ENCODE peak calls at places on chromosomes 12 and 14, in ten cellular contexts. W, J, G, D, E, A, X, Q, I and L are unnamed samples.

GRCh38 chr14:102917469-102918211 is 4.8 kb upstream of the AMN start:
- DNase-seq in D (no peak), G (peak), W (no peak), I (peak), X (peak), E (peak), J (peak), Q (peak), A (peak), L (peak)

GRCh38 chr12:11134300-11134699 is at the start of gene TAS2R30:
- DNase-seq in Q (no peak), G (no peak), D (no peak), A (no peak), E (no peak), W (no peak), X (no peak), J (no peak), I (no peak), L (no peak)

GRCh38 chr14:101790232-101790631 is 28.7 kb downstream of the PPP2R5C start:
- DNase-seq in I (no peak), A (no peak), Q (no peak), G (no peak), W (no peak), J (no peak), X (no peak), E (no peak), D (no peak), L (no peak)

GRCh38 chr12:46299846-46300245 is 31.0 kb upstream of the SLC38A1 start:
- DNase-seq in G (no peak), A (no peak), I (no peak), J (no peak), Q (no peak), W (no peak), D (no peak), E (no peak), X (no peak), L (no peak)

GRCh38 chr12:48446372-48446771 is 26.0 kb upstream of the ANP32D start:
- DNase-seq in Q (no peak), A (no peak), X (no peak), I (no peak), D (no peak), E (no peak), G (no peak), J (no peak), W (no peak), L (no peak)

GRCh38 chr14:24911324-24912095 is 138.4 kb downstream of the STXBP6 start:
- DNase-seq in J (peak), A (peak), X (no peak), G (no peak), D (no peak), E (no peak), Q (no peak), W (no peak), I (no peak), L (no peak)

GRCh38 chr14:104306450-104307040 is 168.2 kb downstream of the KIF26A start:
- DNase-seq in Q (no peak), W (no peak), X (no peak), I (no peak), A (no peak), J (no peak), D (no peak), E (peak), G (no peak), L (no peak)

GRCh38 chr12:8947737-8948136 is 1.7 kb downstream of the M6PR start:
- DNase-seq in A (no peak), D (no peak), G (no peak), Q (no peak), X (no peak), J (no peak), E (no peak), I (no peak), W (no peak), L (no peak)

GRCh38 chr12:113142173-113142885 is 6.8 kb upstream of the RASAL1 start:
- DNase-seq in I (no peak), J (no peak), E (peak), A (no peak), Q (no peak), W (no peak), X (no peak), D (no peak), G (no peak), L (no peak)

GRCh38 chr14:70186826-70187483 is 1.8 kb downstream of the SLC8A3 start:
- DNase-seq in Q (no peak), I (no peak), E (no peak), A (no peak), W (no peak), D (no peak), X (peak), J (peak), G (no peak), L (peak)

GRCh38 chr14:95445161-95445560 is 71.3 kb downstream of the SYNE3 start:
- DNase-seq in D (no peak), W (no peak), G (no peak), J (no peak), X (no peak), Q (peak), I (no peak), A (no peak), E (no peak), L (no peak)

GRCh38 chr14:89957791-89958190 is 2.1 kb downstream of the TDP1 start:
- DNase-seq in A (peak), X (no peak), D (no peak), Q (peak), E (no peak), I (no peak), J (no peak), W (no peak), G (no peak), L (no peak)

GRCh38 chr14:81710232-81710845 is 176.7 kb upstream of the SEL1L start:
- DNase-seq in G (no peak), Q (peak), D (no peak), A (no peak), I (peak), J (peak), X (peak), W (no peak), E (no peak), L (peak)

GRCh38 chr12:85190728-85191127 is 89.3 kb upstream of the ALX1 start:
- DNase-seq in X (no peak), A (no peak), D (no peak), W (no peak), J (no peak), G (no peak), Q (no peak), I (no peak), E (no peak), L (no peak)

GRCh38 chr14:103087343-103087835 is 3.4 kb downstream of the LBHD2 start:
- DNase-seq in E (no peak), W (no peak), D (no peak), Q (no peak), X (no peak), G (no peak), A (no peak), I (no peak), J (no peak), L (no peak)

GRCh38 chr12:118050972-118051910 is 9.7 kb downstream of the WSB2 start:
- DNase-seq in I (no peak), J (peak), D (no peak), Q (no peak), A (peak), X (no peak), E (no peak), W (no peak), G (no peak), L (no peak)
- TF ChIP-seq CTCF in I (peak), J (peak), D (no peak), Q (no peak), A (peak), X (no peak), E (no peak), W (no peak), G (no peak), L (no peak)

GRCh38 chr14:48805315-48805714 is 780.9 kb downstream of the RPS29 start:
- DNase-seq in J (no peak), I (no peak), W (no peak), D (no peak), E (no peak), X (no peak), G (no peak), A (no peak), Q (no peak), L (no peak)
- TF ChIP-seq CTCF in J (no peak), I (no peak), W (no peak), D (no peak), E (no peak), X (no peak), G (no peak), A (no peak), Q (no peak), L (no peak)

GRCh38 chr12:63826002-63826585 is 18.4 kb upstream of the SRGAP1 start:
- DNase-seq in G (no peak), X (peak), I (peak), Q (peak), D (no peak), A (peak), E (no peak), W (no peak), J (peak), L (no peak)
- TF ChIP-seq CTCF in G (no peak), X (peak), I (peak), Q (peak), D (peak), A (peak), E (peak), W (peak), J (peak), L (peak)

GRCh38 chr12:5887758-5888157 is 57.3 kb downstream of the ANO2 start:
- DNase-seq in I (no peak), A (no peak), G (no peak), J (no peak), Q (no peak), W (no peak), D (no peak), X (no peak), E (no peak), L (no peak)

GRCh38 chr12:5884285-5884684 is 60.8 kb downstream of the ANO2 start:
- DNase-seq in G (no peak), I (no peak), E (no peak), A (no peak), D (no peak), Q (no peak), W (no peak), X (no peak), J (no peak), L (no peak)

GRCh38 chr12:5884846-5885245 is 60.2 kb downstream of the ANO2 start:
- DNase-seq in X (no peak), D (no peak), W (no peak), Q (no peak), I (no peak), G (no peak), J (no peak), A (no peak), E (no peak), L (no peak)

GRCh38 chr12:5888816-5889315 is 56.2 kb downstream of the ANO2 start:
- DNase-seq in D (no peak), Q (no peak), J (no peak), W (no peak), E (no peak), G (no peak), I (no peak), A (no peak), X (no peak), L (no peak)

DNA sequence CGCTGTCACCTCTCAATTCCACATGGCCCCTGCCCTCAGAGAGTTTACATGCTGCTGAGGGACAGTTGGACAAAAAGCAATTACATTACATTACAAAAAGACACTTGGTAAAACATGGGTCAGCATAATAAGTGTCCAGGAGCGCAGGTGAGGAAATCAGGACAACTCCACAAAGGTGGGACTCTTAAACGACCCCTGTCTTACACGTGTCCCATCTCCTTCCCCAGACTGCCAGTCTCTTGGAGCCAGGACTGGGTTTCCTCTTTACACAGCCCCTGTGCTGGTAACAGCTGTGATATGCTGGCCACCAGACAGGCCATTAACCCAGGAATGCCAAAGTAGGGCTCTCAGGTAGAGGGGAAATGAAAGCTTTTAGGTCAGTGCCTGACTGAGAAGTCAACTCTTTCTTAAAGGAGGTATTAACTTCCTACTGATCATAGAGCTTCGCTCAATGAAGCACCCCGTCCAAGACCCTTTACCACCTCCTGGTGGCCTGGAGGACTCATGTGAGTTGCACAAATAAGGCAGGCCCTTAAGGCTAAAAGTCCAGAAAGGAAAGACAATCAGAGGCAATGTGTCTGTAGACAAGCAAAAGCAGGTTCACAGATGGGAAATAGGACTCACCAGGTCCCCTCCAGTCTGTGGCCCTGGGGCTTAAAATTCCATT is 55.5 kb downstream of the ANO2 start:
- DNase-seq in E (no peak), G (no peak), D (no peak), J (no peak), A (no peak), I (peak), X (no peak), W (no peak), Q (peak), L (no peak)
- TF ChIP-seq CTCF in E (no peak), G (no peak), D (no peak), J (no peak), A (peak), I (peak), X (no peak), W (no peak), Q (peak), L (peak)

DNA sequence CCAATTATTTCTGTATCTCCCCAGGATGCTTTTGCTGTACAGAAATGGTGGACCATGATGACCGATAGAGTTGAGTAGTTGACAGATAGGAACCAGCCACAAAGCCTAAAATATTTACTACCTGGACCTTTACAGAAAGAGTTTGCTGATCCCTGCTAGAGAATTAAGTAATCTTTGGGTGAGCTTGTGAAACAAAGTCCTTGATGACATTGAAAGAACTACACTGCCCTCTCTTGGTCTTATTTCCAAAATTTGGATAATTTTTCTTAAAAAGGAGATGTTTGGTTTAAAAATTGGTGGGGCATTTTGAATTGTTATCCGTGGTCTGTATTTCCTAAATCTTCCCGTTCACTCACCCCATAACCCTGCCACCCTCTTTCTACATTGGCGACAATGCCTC is 13.7 kb upstream of the TCTN1 start:
- DNase-seq in D (no peak), I (peak), E (no peak), X (no peak), J (peak), A (no peak), G (no peak), W (no peak), Q (peak), L (no peak)
- TF ChIP-seq CTCF in D (peak), I (peak), E (peak), X (peak), J (peak), A (peak), G (no peak), W (peak), Q (peak), L (peak)

DNA sequence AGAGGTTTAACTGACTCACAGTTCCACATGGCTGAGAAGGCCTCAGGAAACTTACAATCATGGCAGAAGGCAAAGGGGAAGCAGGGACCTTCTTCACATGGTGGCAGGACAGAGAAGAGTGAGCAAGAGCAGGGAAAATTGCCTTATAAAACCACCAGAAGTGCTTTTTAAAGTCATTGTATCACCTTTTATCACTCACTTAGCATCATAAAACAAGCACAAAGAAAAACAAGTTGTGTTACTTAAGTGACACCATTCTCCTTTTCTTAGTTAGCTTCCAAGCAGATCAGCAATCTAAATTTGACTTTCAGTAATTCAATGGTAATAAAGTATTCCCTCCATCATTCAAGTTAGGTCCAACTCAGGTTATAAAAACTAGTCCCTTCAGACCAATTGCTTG is 28.5 kb downstream of the OSBPL8 start:
- DNase-seq in A (no peak), E (no peak), W (no peak), G (no peak), I (no peak), X (no peak), Q (no peak), D (no peak), J (no peak), L (no peak)
- TF ChIP-seq CTCF in A (no peak), E (no peak), W (no peak), G (no peak), I (no peak), X (no peak), Q (no peak), D (no peak), J (no peak), L (no peak)

GRCh38 chr14:86790408-86791364 is 1202.3 kb downstream of the GALC start:
- DNase-seq in I (no peak), G (no peak), Q (no peak), X (no peak), W (no peak), D (no peak), A (no peak), E (no peak), J (no peak), L (no peak)
- TF ChIP-seq CTCF in I (no peak), G (no peak), Q (no peak), X (peak), W (no peak), D (no peak), A (no peak), E (no peak), J (no peak), L (no peak)

GRCh38 chr12:131327521-131328488 is 374.1 kb downstream of the ADGRD1 start:
- DNase-seq in E (no peak), I (no peak), X (no peak), Q (no peak), J (no peak), W (no peak), G (no peak), A (no peak), D (no peak), L (no peak)

GRCh38 chr12:131321988-131322387 is 368.3 kb downstream of the ADGRD1 start:
- DNase-seq in J (no peak), G (no peak), X (no peak), E (no peak), W (no peak), Q (no peak), I (no peak), D (no peak), A (no peak), L (no peak)

GRCh38 chr12:131318045-131318685 is 364.5 kb downstream of the ADGRD1 start:
- DNase-seq in A (no peak), X (no peak), E (no peak), Q (no peak), J (no peak), I (no peak), D (no peak), W (no peak), G (no peak), L (no peak)

DNA sequence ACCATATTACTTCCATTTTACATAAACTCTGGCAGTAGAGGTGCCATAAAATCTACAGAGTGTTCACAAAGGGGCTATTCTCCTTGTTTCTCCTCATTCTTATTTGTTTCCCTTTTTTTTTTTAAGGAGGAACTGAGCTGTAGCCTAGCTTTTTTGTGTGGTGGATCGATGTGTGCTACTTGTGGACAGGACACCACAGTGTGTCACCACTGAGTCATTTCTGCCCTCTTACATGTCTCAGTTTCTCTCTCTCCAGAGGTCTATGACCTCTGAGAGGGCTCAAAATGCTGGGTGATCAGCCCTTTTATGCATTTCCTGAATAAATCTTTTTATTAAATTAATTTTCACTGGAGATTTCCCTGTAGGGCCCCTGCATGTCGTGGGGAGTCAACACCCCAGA is 370.2 kb downstream of the ADGRD1 start:
- DNase-seq in I (no peak), Q (no peak), D (no peak), G (no peak), A (no peak), W (no peak), E (no peak), J (no peak), X (no peak), L (no peak)
- TF ChIP-seq CTCF in I (no peak), Q (no peak), D (no peak), G (no peak), A (no peak), W (no peak), E (no peak), J (no peak), X (no peak), L (no peak)